ENCODE peak calls at places on chromosome 22, in six cellular contexts. R is PC-3, W is MM.1S, G is GM23338, Z is neural progenitor cell, O is GM23248. J is an unnamed sample. For H3K4me1 and H3F3A, the result is how much of the 10 kb centered on the place peaks cover.

GRCh38 chr22:22977479-22978200 is 90.0 kb downstream of the IGLL5 start:
- DNase-seq in W (no peak), R (no peak), G (no peak), O (no peak), Z (no peak), J (no peak)

GRCh38 chr22:23263651-23264555 is 83.6 kb downstream of the BCR start:
- DNase-seq in W (no peak), R (no peak), G (no peak), O (no peak), Z (no peak), J (no peak)

GRCh38 chr22:21666786-21667185 is 974 bp downstream of the PPIL2 start:
- DNase-seq in R (no peak), W (no peak), G (peak), O (peak), Z (no peak), J (no peak)

GRCh38 chr22:36486619-36487384 is 5.4 kb upstream of the TXN2 start:
- DNase-seq in W (peak), O (peak), G (peak), R (peak), Z (peak), J (no peak)

GRCh38 chr22:44701824-44702478 is at the start of gene PRR5:
- DNase-seq in Z (peak), O (peak), G (peak), R (peak), W (no peak), J (no peak)

GRCh38 chr22:40635940-40636379 is 559 bp downstream of the MRTFA start:
- DNase-seq in R (no peak), W (peak), Z (no peak), G (peak), O (peak), J (no peak)

GRCh38 chr22:44684506-44685383 is 17.3 kb upstream of the PRR5 start:
- DNase-seq in R (peak), Z (peak), G (peak), O (peak), W (peak), J (peak)

GRCh38 chr22:23240639-23241389 is 60.5 kb downstream of the BCR start:
- DNase-seq in Z (peak), W (no peak), R (peak), O (peak), G (peak), J (no peak)

GRCh38 chr22:24133187-24133965 is 47.9 kb upstream of the SUSD2 start:
- DNase-seq in R (no peak), W (no peak), G (peak), O (peak), Z (no peak), J (no peak)

GRCh38 chr22:23815781-23816551 is 22.8 kb downstream of the DERL3 start:
- DNase-seq in O (peak), W (no peak), G (no peak), R (no peak), Z (no peak), J (no peak)

GRCh38 chr22:32132783-32133182 is 26.3 kb downstream of the C22orf42 start:
- DNase-seq in W (no peak), Z (no peak), O (no peak), G (no peak), R (no peak), J (no peak)

GRCh38 chr22:49884503-49885260 is 31.0 kb downstream of the ZBED4 start:
- DNase-seq in G (no peak), Z (no peak), R (no peak), O (no peak), W (no peak), J (no peak)

GRCh38 chr22:19128009-19128401 is 3.1 kb upstream of the TSSK2 start:
- DNase-seq in O (no peak), G (no peak), R (no peak), Z (no peak), W (no peak), J (no peak)

GRCh38 chr22:36385491-36386350 is 2.0 kb downstream of the MYH9 start:
- DNase-seq in G (peak), O (peak), W (peak), R (peak), Z (peak), J (peak)

GRCh38 chr22:44462246-44463015 is 35.6 kb downstream of the RTL6 start:
- DNase-seq in R (no peak), G (no peak), W (no peak), Z (no peak), O (no peak), J (no peak)

GRCh38 chr22:50507421-50507990 is at the start of gene LMF2:
- DNase-seq in W (no peak), G (peak), O (peak), Z (no peak), R (peak), J (peak)

GRCh38 chr22:35538801-35539321 is 1.8 kb upstream of the RASD2 start:
- DNase-seq in R (peak), O (peak), Z (peak), G (peak), W (peak), J (peak)

GRCh38 chr22:29719894-29720645 is at the start of gene CABP7:
- DNase-seq in O (peak), W (no peak), G (peak), Z (peak), R (peak), J (no peak)
- H3K4me1 ChIP-seq in O (under half), W (under half), G (under half), Z (under half), R (under half), J (under half)

DNA sequence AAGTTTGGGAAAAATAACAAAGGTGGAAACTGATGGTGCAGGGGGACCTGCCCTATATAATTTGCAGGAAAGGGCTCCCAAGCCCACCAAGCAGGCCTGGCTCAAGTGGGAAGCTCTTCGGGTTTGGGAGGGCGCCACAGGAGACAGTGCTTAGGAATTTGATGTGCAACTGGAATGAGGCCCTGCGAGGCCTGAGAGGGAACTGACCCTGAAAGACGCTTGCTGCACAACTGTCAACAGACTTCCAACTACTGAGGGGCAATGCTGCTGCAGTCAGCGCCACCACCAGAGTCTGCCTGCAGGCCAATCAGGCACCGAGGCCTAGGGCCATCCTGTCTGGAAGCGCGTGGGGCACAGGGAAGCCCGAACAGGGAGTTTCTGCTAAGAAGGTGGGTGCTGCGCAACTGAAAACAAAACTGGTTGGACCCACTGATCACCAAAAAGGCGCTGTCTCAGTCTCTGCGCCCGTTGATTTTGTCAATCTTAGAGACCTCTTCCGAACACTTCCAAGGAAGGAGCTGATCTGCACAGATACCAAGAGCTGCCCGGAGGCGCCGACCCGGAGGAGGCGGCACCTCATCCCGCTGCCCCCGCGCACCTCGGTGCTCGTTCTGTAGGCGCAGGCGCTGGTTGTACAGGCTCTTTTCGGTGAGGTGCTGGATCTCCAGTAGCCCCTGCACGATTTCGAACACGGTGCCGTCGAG is 667 bp downstream of the DGCR6L start:
- DNase-seq in Z (peak), G (peak), O (peak), R (no peak), W (peak), J (no peak)
- H3K4me2 ChIP-seq in Z (peak), G (peak), O (peak), R (peak), W (peak), J (peak)

GRCh38 chr22:41923595-41924276 is 2.9 kb downstream of the TNFRSF13C start:
- DNase-seq in R (no peak), G (no peak), W (no peak), O (no peak), Z (no peak), J (no peak)
- H3F3A ChIP-seq in R (under half), G (under half), W (under half), O (under half), Z (under half), J (under half)

GRCh38 chr22:48403521-48403921 is 1424.2 kb downstream of the BRD1 start:
- DNase-seq in G (no peak), Z (no peak), R (no peak), W (no peak), O (no peak), J (no peak)
- H3K4me1 ChIP-seq in G (under half), Z (under half), R (under half), W (under half), O (under half), J (under half)

GRCh38 chr22:43001271-43002197 is 13.4 kb downstream of the PACSIN2 start:
- DNase-seq in W (no peak), R (no peak), O (peak), Z (no peak), G (no peak), J (no peak)

GRCh38 chr22:42997577-42997976 is 17.4 kb downstream of the PACSIN2 start:
- DNase-seq in O (peak), W (no peak), R (no peak), Z (no peak), G (no peak), J (no peak)

GRCh38 chr22:43002198-43002577 is 12.8 kb downstream of the PACSIN2 start:
- DNase-seq in W (no peak), Z (no peak), G (peak), R (peak), O (peak), J (peak)

GRCh38 chr22:42996646-42997365 is 18.1 kb downstream of the PACSIN2 start:
- DNase-seq in R (no peak), Z (no peak), G (no peak), W (no peak), O (peak), J (no peak)

DNA sequence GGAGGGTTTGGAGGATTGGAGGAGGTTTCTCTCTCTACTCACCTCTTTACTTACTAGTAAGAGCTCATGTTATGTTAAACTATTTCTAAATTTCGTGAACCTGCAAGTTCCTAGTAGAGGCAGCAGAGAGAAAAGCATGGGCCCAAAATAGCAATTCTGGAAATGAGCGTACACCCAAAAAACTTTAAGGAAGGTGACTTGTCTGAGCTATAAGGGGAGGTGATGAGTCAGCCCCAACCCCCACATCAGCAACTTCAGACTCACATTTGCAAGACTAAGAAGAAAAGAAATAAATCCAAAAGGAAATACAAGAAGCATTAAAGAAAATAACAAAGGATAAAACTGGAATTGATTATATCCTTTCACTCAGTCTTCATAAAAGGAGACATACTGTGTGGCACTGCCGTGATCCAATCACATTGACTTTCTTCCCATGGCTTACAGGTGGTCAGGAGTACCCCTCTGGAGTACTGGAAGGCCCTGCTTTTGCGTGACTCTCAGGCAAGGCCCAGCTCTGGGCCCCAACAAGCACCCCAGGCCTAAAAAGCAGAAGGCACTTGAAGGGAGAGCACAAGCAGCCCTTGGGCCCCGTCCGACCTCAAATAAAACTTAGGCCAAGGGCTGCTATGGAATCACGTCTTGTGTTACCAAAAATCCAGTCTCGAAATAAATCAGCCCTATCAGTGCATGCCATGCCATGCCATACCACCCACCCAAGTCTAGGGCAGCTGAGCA is 14.3 kb downstream of the PACSIN2 start:
- DNase-seq in O (peak), G (no peak), W (no peak), R (peak), Z (no peak), J (no peak)
- H3K4me2 ChIP-seq in O (peak), G (peak), W (no peak), R (peak), Z (no peak), J (peak)

GRCh38 chr22:39311592-39312400 is 7.6 kb downstream of the RPL3 start:
- DNase-seq in O (peak), G (peak), W (no peak), R (no peak), Z (no peak), J (no peak)
- H3F3A ChIP-seq in O (half or more), G (half or more), W (half or more), R (under half), Z (half or more), J (half or more)

GRCh38 chr22:27749597-27750225 is 51.8 kb downstream of the MN1 start:
- DNase-seq in R (no peak), G (peak), Z (peak), W (no peak), O (peak), J (no peak)

GRCh38 chr22:27752141-27752540 is 49.4 kb downstream of the MN1 start:
- DNase-seq in G (no peak), O (no peak), W (no peak), Z (no peak), R (no peak), J (no peak)

GRCh38 chr22:27750866-27751265 is 50.7 kb downstream of the MN1 start:
- DNase-seq in R (no peak), O (no peak), W (no peak), G (no peak), Z (no peak), J (no peak)

GRCh38 chr22:27752771-27753170 is 48.8 kb downstream of the MN1 start:
- DNase-seq in G (no peak), O (peak), Z (no peak), R (peak), W (no peak), J (peak)

DNA sequence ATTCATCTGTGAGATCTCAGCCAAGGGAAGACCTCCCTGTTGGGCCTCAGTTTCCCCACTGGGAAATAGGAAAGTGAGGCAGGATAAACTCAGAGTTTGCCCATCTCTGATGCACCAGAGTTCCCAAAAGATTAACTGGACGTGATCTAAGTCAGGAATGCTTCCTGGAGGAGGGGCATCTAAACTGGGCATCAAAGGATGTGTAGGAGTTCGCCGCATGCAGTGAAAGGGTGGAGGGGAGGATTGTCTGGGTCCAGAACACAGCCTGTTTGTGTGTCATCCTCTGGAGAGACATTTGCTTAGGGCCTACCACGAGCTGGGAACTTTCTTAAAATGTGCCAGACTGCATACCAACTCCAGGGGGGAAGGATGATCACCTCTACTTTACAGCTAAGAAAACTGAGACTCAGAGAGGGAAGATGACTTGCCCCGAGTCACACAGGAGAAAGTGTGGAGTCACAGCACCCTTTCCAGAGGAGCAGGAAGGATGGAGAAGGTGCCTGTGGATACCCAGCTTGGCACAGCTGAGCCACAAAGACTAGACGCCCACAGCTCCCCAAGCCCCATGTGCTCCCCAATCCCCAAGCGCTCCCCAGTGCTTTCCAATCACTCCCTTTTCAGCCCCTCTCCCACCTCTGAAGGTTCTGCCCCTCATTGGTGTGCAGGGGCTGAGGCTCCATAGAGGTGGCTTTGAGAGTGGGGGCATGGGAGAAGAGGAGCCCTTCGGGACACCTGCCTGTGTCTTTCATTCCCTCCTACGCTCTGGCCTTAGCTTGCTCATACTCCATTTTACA is 50.1 kb downstream of the MN1 start:
- DNase-seq in G (no peak), R (no peak), W (no peak), O (peak), Z (no peak), J (no peak)
- H3K4me1 ChIP-seq in G (under half), R (under half), W (under half), O (half or more), Z (under half), J (under half)

GRCh38 chr22:37692627-37693285 is 4.1 kb upstream of the TRIOBP start:
- DNase-seq in G (no peak), Z (no peak), R (no peak), W (no peak), O (no peak), J (no peak)

GRCh38 chr22:37697540-37697835 is 640 bp downstream of the TRIOBP start:
- DNase-seq in G (no peak), Z (no peak), O (no peak), R (no peak), W (no peak), J (no peak)

GRCh38 chr22:37690901-37691504 is 4.9 kb downstream of the NOL12 start:
- DNase-seq in Z (no peak), W (no peak), G (no peak), R (peak), O (no peak), J (no peak)

GRCh38 chr22:37701121-37701786 is 4.4 kb downstream of the TRIOBP start:
- DNase-seq in W (no peak), G (no peak), R (peak), Z (no peak), O (peak), J (no peak)

GRCh38 chr22:37696657-37697539 is at the start of gene TRIOBP:
- DNase-seq in R (peak), G (peak), O (peak), W (peak), Z (peak), J (peak)
- H3K4me2 ChIP-seq in R (peak), G (peak), O (peak), W (peak), Z (peak), J (peak)

DNA sequence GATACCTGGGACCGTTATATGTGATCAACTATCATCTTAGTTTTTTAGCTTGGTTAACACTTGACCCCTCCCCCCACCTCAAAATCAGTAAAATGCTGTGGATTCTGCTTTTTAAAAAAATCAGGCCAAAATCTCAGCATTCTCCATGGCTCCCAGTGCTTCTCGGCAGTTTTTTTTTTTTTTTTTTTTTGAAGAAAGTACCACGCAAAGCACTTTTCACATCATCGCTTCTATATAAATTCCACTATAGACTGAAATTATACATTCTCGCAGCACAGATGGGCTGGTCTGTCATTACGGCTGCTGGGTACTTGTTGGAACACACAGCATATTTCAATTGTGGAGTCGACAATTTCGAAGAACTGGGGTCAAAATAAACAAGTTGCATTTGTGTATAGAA is 67.7 kb upstream of the PPARA start:
- DNase-seq in W (no peak), R (no peak), Z (no peak), O (peak), G (no peak), J (no peak)
- H3F3A ChIP-seq in W (under half), R (under half), Z (under half), O (half or more), G (under half), J (under half)

GRCh38 chr22:17926516-17926915 is 97.8 kb downstream of the MICAL3 start:
- DNase-seq in O (no peak), Z (no peak), G (no peak), W (no peak), R (no peak), J (no peak)
- H3K4me1 ChIP-seq in O (under half), Z (under half), G (under half), W (under half), R (under half), J (under half)

J was measured in PC-9.